ENCODE peak calls at places on chromosome 4, in nine cellular contexts. W, H, E, Z, B, P, T, A and G are unnamed samples.

GRCh38 chr4:163505374-163505773 is 10.9 kb downstream of the TMA16 start:
- DNase-seq in W (no peak), H (no peak), E (peak; percentile 25), Z (peak; percentile 6), B (no peak), P (peak; percentile 12), T (no peak), A (no peak), G (no peak)

GRCh38 chr4:13218316-13218958 is 265.7 kb downstream of the RAB28 start:
- DNase-seq in W (no peak), H (no peak), E (peak; percentile 10), Z (no peak), B (no peak), P (peak; percentile 12), T (no peak), A (no peak), G (peak; percentile 1)

GRCh38 chr4:52106701-52107100 is 55.6 kb downstream of the SPATA18 start:
- DNase-seq in W (peak; percentile 79), H (no peak), E (no peak), Z (no peak), B (no peak), P (no peak), T (no peak), A (no peak), G (peak; percentile 28)

GRCh38 chr4:125836597-125837195 is 521.9 kb downstream of the FAT4 start:
- DNase-seq in W (no peak), H (no peak), E (peak; percentile 5), Z (no peak), B (no peak), P (no peak), T (no peak), A (no peak), G (no peak)

GRCh38 chr4:128856246-128856645 is 46.7 kb downstream of the JADE1 start:
- DNase-seq in W (no peak), H (no peak), E (no peak), Z (no peak), B (no peak), P (no peak), T (no peak), A (no peak), G (peak; percentile 15)

GRCh38 chr4:52659016-52659721 is at the start of gene USP46:
- DNase-seq in W (no peak), H (peak; percentile 78), E (peak; percentile 87), Z (peak; percentile 78), B (peak; percentile 63), P (peak; percentile 85), T (peak; percentile 49), A (peak; percentile 41), G (peak; percentile 83)

GRCh38 chr4:119632216-119632615 is 3.6 kb upstream of the PDE5A start:
- DNase-seq in W (no peak), H (no peak), E (no peak), Z (peak; percentile 57), B (no peak), P (no peak), T (no peak), A (no peak), G (no peak)

GRCh38 chr4:188596027-188596426 is 456.8 kb downstream of the TRIML1 start:
- DNase-seq in W (no peak), H (no peak), E (peak; percentile 18), Z (no peak), B (no peak), P (peak; percentile 21), T (no peak), A (no peak), G (no peak)

GRCh38 chr4:152327606-152328453 is 208.1 kb downstream of the FBXW7 start:
- DNase-seq in W (no peak), H (no peak), E (no peak), Z (no peak), B (no peak), P (no peak), T (no peak), A (no peak), G (no peak)

GRCh38 chr4:149164282-149164681 is 651.4 kb downstream of the IQCM start:
- DNase-seq in W (no peak), H (no peak), E (peak; percentile 46), Z (peak; percentile 84), B (no peak), P (peak; percentile 65), T (peak; percentile 25), A (no peak), G (peak; percentile 74)

GRCh38 chr4:114187592-114187991 is 208.1 kb upstream of the ARSJ start:
- DNase-seq in W (no peak), H (no peak), E (no peak), Z (no peak), B (no peak), P (no peak), T (no peak), A (no peak), G (no peak)

GRCh38 chr4:82799006-82799881 is 648 bp upstream of the SCD5 start:
- DNase-seq in W (peak; percentile 27), H (no peak), E (no peak), Z (no peak), B (peak; percentile 23), P (peak; percentile 10), T (no peak), A (no peak), G (no peak)

GRCh38 chr4:123449780-123450179 is 53.2 kb downstream of the SPRY1 start:
- DNase-seq in W (no peak), H (no peak), E (peak; percentile 39), Z (peak; percentile 54), B (no peak), P (peak; percentile 39), T (no peak), A (no peak), G (peak; percentile 65)

GRCh38 chr4:144787365-144788263 is 141.7 kb downstream of the HHIP start:
- DNase-seq in W (no peak), H (no peak), E (peak; percentile 63), Z (peak; percentile 31), B (no peak), P (peak; percentile 68), T (peak; percentile 34), A (no peak), G (peak; percentile 44)

GRCh38 chr4:26171953-26172352 is 148.9 kb upstream of the RBPJ start:
- DNase-seq in W (no peak), H (no peak), E (peak; percentile 72), Z (peak; percentile 34), B (no peak), P (peak; percentile 64), T (peak; percentile 37), A (no peak), G (peak; percentile 65)

GRCh38 chr4:4869731-4870483 is 10.4 kb downstream of the MSX1 start:
- DNase-seq in W (no peak), H (no peak), E (no peak), Z (peak; percentile 42), B (no peak), P (no peak), T (no peak), A (no peak), G (no peak)

GRCh38 chr4:187294861-187295260 is 571.2 kb upstream of the FAT1 start:
- DNase-seq in W (no peak), H (no peak), E (peak; percentile 6), Z (peak; percentile 63), B (no peak), P (no peak), T (no peak), A (no peak), G (no peak)